ENCODE peak calls at places on chromosome 11, in eight cellular contexts. K is left lung; W is fibroblast of lung; H is neural progenitor cell; Z is upper lobe of right lung; R is right atrium auricular region; V is body of pancreas; O is CD8-positive, alpha-beta memory T cell. J is an unnamed sample. For H3K27me3 and H3K36me3, the result is how much of the 10 kb centered on the place peaks cover.

GRCh38 chr11:108278546-108278945 is 55.7 kb downstream of the ATM start:
- DNase-seq in K (no peak), W (peak), H (no peak), Z (no peak), R (no peak), V (no peak), O (no peak), J (peak)

GRCh38 chr11:83249972-83250593 is 36.1 kb downstream of the CCDC90B start:
- DNase-seq in K (no peak), W (peak), H (peak), Z (no peak), R (no peak), V (peak), O (no peak), J (peak)

GRCh38 chr11:69918231-69918937 is 99.2 kb upstream of the FGF3 start:
- DNase-seq in K (no peak), W (no peak), H (no peak), Z (peak), R (no peak), V (no peak), O (no peak), J (no peak)

GRCh38 chr11:95067828-95068244 is 1.1 kb downstream of the SRSF8 start:
- DNase-seq in K (no peak), W (no peak), H (no peak), Z (no peak), R (peak), V (peak), O (no peak), J (no peak)

GRCh38 chr11:78731008-78731407 is 156.3 kb upstream of the NARS2 start:
- DNase-seq in K (no peak), W (no peak), H (no peak), Z (no peak), R (no peak), V (no peak), O (no peak), J (no peak)

GRCh38 chr11:7907121-7907520 is 23.9 kb downstream of the OR10A6 start:
- DNase-seq in K (no peak), W (peak), H (no peak), Z (no peak), R (no peak), V (no peak), O (no peak), J (no peak)

GRCh38 chr11:125451400-125452124 is 44.5 kb downstream of the FEZ1 start:
- DNase-seq in K (no peak), W (peak), H (peak), Z (peak), R (peak), V (peak), O (no peak), J (peak)

GRCh38 chr11:100208207-100208606 is 478.9 kb upstream of the ARHGAP42 start:
- DNase-seq in K (no peak), W (no peak), H (no peak), Z (no peak), R (no peak), V (no peak), O (no peak), J (no peak)

GRCh38 chr11:62921573-62922188 is 518 bp upstream of the CHRM1 start:
- DNase-seq in K (no peak), W (no peak), H (peak), Z (no peak), R (no peak), V (peak), O (no peak), J (peak)

GRCh38 chr11:18501629-18502028 is 25.1 kb downstream of the TSG101 start:
- DNase-seq in K (no peak), W (no peak), H (no peak), Z (no peak), R (no peak), V (no peak), O (no peak), J (no peak)

GRCh38 chr11:46216040-46216764 is 61.3 kb upstream of the CREB3L1 start:
- DNase-seq in K (no peak), W (peak), H (no peak), Z (no peak), R (no peak), V (peak), O (no peak), J (no peak)

GRCh38 chr11:62705401-62705800 is 1.8 kb downstream of the BSCL2 start:
- DNase-seq in K (no peak), W (peak), H (no peak), Z (peak), R (no peak), V (peak), O (no peak), J (peak)

GRCh38 chr11:34613462-34614183 is 7.3 kb upstream of the EHF start:
- DNase-seq in K (no peak), W (no peak), H (no peak), Z (no peak), R (no peak), V (no peak), O (no peak), J (no peak)

GRCh38 chr11:120139316-120140069 is 1.6 kb upstream of the TRIM29 start:
- DNase-seq in K (no peak), W (no peak), H (no peak), Z (no peak), R (no peak), V (no peak), O (no peak), J (peak)

GRCh38 chr11:112811781-112812180 is 149.4 kb upstream of the NCAM1 start:
- DNase-seq in K (no peak), W (no peak), H (no peak), Z (no peak), R (no peak), V (no peak), O (no peak), J (no peak)

GRCh38 chr11:57116654-57117053 is 65.1 kb upstream of the LRRC55 start:
- DNase-seq in K (no peak), W (peak), H (peak), Z (no peak), R (no peak), V (peak), O (no peak), J (peak)

GRCh38 chr11:47143322-47143721 is 33.4 kb downstream of the ARFGAP2 start:
- DNase-seq in K (no peak), W (peak), H (no peak), Z (no peak), R (peak), V (peak), O (no peak), J (no peak)

GRCh38 chr11:126886085-126886484 is 114.5 kb downstream of the KIRREL3 start:
- DNase-seq in K (no peak), W (no peak), H (no peak), Z (no peak), R (no peak), V (no peak), O (no peak), J (no peak)

GRCh38 chr11:3042496-3043314 is 14.5 kb downstream of the CARS1 start:
- DNase-seq in K (no peak), W (no peak), H (no peak), Z (no peak), R (no peak), V (no peak), O (no peak), J (no peak)

GRCh38 chr11:28107331-28107725 is 628 bp downstream of the KIF18A start:
- DNase-seq in K (no peak), W (no peak), H (peak), Z (no peak), R (no peak), V (no peak), O (no peak), J (peak)

GRCh38 chr11:119470316-119471266 is 47.6 kb upstream of the THY1 start:
- DNase-seq in K (no peak), W (peak), H (no peak), Z (no peak), R (peak), V (peak), O (no peak), J (no peak)

GRCh38 chr11:22690245-22690644 is 23.8 kb downstream of the GAS2 start:
- DNase-seq in K (no peak), W (no peak), H (no peak), Z (no peak), R (no peak), V (no peak), O (no peak), J (no peak)

GRCh38 chr11:125724125-125724524 is 22.0 kb upstream of the PATE1 start:
- DNase-seq in K (no peak), W (peak), H (peak), Z (no peak), R (no peak), V (no peak), O (no peak), J (peak)

GRCh38 chr11:95698939-95699562 is 90.5 kb downstream of the FAM76B start:
- DNase-seq in K (no peak), W (peak), H (no peak), Z (no peak), R (peak), V (no peak), O (no peak), J (no peak)

GRCh38 chr11:104390696-104391095 is 226.7 kb upstream of the PDGFD start:
- DNase-seq in K (no peak), W (peak), H (peak), Z (no peak), R (no peak), V (no peak), O (no peak), J (no peak)

GRCh38 chr11:130719516-130719915 is 196.8 kb downstream of the SNX19 start:
- DNase-seq in K (no peak), W (peak), H (no peak), Z (no peak), R (no peak), V (no peak), O (no peak), J (no peak)

GRCh38 chr11:404551-405264 is 10.1 kb downstream of the SIGIRR start:
- DNase-seq in K (peak), W (no peak), H (no peak), Z (no peak), R (no peak), V (no peak), O (no peak), J (no peak)

GRCh38 chr11:67583319-67584204 is at the start of gene GSTP1:
- DNase-seq in K (peak), W (peak), H (peak), Z (peak), R (peak), V (peak), O (peak), J (peak)

GRCh38 chr11:101035872-101036271 is 93.7 kb downstream of the PGR start:
- DNase-seq in K (no peak), W (no peak), H (no peak), Z (no peak), R (no peak), V (no peak), O (no peak), J (no peak)

GRCh38 chr11:128776088-128776433 is 82.2 kb downstream of the FLI1 start:
- DNase-seq in K (no peak), W (no peak), H (no peak), Z (no peak), R (no peak), V (no peak), O (peak), J (no peak)

GRCh38 chr11:198236-198806 is 5.4 kb downstream of the SCGB1C1 start:
- DNase-seq in K (peak), W (no peak), H (no peak), Z (peak), R (no peak), V (no peak), O (no peak), J (no peak)

GRCh38 chr11:67062526-67063373 is 6.1 kb downstream of the RHOD start:
- DNase-seq in K (no peak), W (no peak), H (no peak), Z (no peak), R (no peak), V (no peak), O (no peak), J (no peak)

GRCh38 chr11:63635762-63636465 is 21.7 kb upstream of the PLAAT3 start:
- DNase-seq in K (peak), W (peak), H (peak), Z (no peak), R (peak), V (peak), O (peak), J (peak)

DNA sequence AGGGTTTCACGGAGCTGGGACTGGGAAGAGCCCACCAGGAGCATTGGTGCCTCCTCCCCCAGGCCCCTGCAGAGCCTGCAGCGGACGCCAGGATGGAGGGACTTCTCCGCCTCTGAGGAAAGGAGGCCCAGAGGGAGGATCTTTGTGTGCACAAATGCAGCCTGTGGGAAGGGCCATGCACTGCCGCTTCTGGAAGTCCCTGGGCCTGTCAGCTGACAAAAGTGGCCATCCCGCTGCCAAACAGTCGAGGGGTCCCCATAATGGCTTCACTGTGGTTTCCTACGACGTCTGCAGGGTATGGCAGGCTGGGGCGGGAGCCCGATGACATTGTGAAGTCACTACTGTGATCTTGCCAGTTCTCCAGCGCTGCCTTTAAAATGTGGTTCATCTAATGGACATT is 73.8 kb downstream of the TP53I11 start:
- DNase-seq in K (no peak), W (no peak), H (peak), Z (no peak), R (no peak), V (no peak), O (no peak), J (no peak)
- H3K27me3 ChIP-seq in K (under half), W (under half), H (under half), Z (under half), R (under half), V (under half), O (under half), J (under half)

GRCh38 chr11:118411523-118411922 is 10.1 kb downstream of the ATP5MG start:
- DNase-seq in K (no peak), W (no peak), H (no peak), Z (no peak), R (no peak), V (no peak), O (no peak), J (no peak)
- H3K36me3 ChIP-seq in K (under half), W (under half), H (under half), Z (under half), R (under half), V (under half), O (under half), J (under half)

GRCh38 chr11:12123177-12123576 is 12.8 kb downstream of the MICAL2 start:
- DNase-seq in K (no peak), W (peak), H (no peak), Z (no peak), R (no peak), V (no peak), O (no peak), J (no peak)
- H3K27me3 ChIP-seq in K (under half), W (under half), H (under half), Z (under half), R (under half), V (under half), O (under half), J (under half)

DNA sequence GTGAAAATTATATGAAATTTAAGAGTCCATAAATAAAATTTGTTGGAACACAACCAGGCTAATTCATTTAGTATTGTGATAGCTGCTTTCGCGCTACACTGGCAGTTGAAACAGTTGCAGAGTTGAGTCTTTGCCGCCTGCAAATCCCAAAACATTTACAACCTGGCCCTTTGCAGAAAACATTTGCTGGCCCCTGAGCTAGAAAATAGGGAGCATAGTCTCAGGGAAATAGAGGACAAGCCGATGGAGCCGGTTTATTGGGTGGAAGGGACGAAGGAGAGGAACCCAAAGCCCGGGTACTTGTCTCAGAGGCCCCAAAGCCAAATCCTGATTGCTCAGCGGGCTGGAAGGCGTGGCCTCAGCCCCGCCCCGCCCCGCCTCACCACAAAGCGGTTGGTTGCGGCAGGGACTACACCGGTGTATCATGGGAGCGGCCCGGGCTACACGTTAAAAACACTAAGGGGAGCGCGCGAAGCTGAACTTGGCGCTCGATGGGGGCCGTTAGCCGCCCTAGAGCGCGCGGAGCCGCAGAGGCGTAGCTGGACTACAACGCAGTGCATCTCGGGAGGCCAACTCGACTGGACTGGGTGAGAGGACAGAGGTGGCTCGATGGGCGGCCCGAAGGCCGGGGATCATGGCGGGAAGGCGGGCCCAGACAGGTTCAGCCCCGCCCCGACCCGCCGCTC is 347 bp upstream of the SAC3D1 start:
- DNase-seq in K (peak), W (peak), H (peak), Z (peak), R (peak), V (peak), O (peak), J (peak)
- H3K36me3 ChIP-seq in K (under half), W (under half), H (under half), Z (under half), R (under half), V (under half), O (under half), J (under half)

GRCh38 chr11:75406338-75406777 is 7.0 kb downstream of the RPS3 start:
- DNase-seq in K (no peak), W (peak), H (no peak), Z (no peak), R (no peak), V (no peak), O (no peak), J (no peak)
- H3K27me3 ChIP-seq in K (under half), W (under half), H (under half), Z (under half), R (under half), V (under half), O (under half), J (under half)

DNA sequence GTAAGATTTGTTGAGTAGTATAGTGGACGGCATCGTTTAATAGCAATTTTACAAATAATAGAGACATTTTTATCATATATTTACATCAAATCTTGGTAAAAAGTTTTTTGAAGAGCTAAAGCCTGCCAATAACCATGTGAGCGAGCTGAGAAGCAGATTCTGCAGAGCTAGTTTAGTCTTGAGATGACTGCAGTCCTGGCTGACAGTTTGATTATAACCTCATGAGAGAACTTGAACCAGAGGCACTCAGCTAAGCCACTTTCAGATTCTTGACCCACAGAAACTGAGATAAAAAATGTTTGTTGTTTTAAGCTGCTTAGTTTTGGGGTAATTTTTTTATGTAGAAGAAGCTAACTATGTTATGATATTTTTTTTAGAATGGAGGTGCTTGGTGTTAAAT is 78.9 kb downstream of the PDE3B start:
- DNase-seq in K (no peak), W (no peak), H (no peak), Z (no peak), R (no peak), V (no peak), O (no peak), J (no peak)
- H3K36me3 ChIP-seq in K (under half), W (under half), H (under half), Z (under half), R (under half), V (under half), O (under half), J (under half)

DNA sequence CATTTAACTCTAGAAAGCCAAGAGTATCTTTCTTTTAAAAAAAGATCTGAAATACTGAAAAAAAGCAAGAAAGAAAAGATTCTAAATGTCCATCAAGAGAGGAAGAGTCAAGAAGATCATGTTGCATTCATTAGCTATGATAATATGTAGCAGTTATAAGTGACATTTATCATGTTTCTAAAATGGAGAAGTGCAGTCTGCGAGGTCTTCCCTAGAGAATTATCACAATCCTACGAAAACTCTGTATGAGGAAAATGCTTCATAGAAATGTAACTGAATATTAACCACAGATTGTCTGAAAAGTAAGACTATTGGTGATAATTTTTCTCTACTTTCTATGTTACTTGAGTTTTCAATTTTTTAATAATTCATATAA is 77.4 kb upstream of the USP47 start:
- DNase-seq in K (no peak), W (no peak), H (no peak), Z (no peak), R (no peak), V (no peak), O (no peak), J (no peak)
- H3K27me3 ChIP-seq in K (under half), W (under half), H (under half), Z (under half), R (under half), V (under half), O (under half), J (under half)